ENCODE peak calls at places on chromosome 14, in six cellular contexts. G is tibial nerve; A is hepatocyte; O is HCT116; T is CD4-positive, alpha-beta T cell; F is heart right ventricle. J is an unnamed sample.
A peak's percentile ranks its signal among the peaks of the same experiment; 100 is the strongest.

GRCh38 chr14:57748279-57748678 is 117.6 kb downstream of the SLC35F4 start:
- DNase-seq in A (no peak), F (no peak), T (no peak), O (no peak), G (no peak), J (no peak)

GRCh38 chr14:30291216-30291615 is 267.7 kb upstream of the G2E3 start:
- DNase-seq in A (no peak), F (no peak), T (no peak), G (no peak), O (no peak), J (no peak)

GRCh38 chr14:106021832-106022231 is 495.4 kb downstream of the TMEM121 start:
- DNase-seq in A (no peak), F (no peak), G (no peak), O (no peak), T (no peak), J (no peak)

GRCh38 chr14:37889087-37889486 is 293.7 kb downstream of the TTC6 start:
- DNase-seq in F (no peak), G (no peak), T (no peak), A (no peak), O (no peak), J (no peak)

GRCh38 chr14:23602181-23603095 is 23.8 kb upstream of the JPH4 start:
- DNase-seq in O (no peak), G (no peak), F (no peak), T (no peak), A (no peak), J (no peak)

GRCh38 chr14:53151867-53152626 is 1.1 kb downstream of the DDHD1 start:
- DNase-seq in A (peak; percentile 71), O (peak; percentile 34), F (peak; percentile 55), T (peak; percentile 40), G (peak; percentile 24), J (no peak)

GRCh38 chr14:46048127-46048526 is 603.5 kb downstream of the RPL10L start:
- DNase-seq in F (no peak), T (no peak), A (peak; percentile 40), O (peak; percentile 39), G (no peak), J (peak; percentile 50)

GRCh38 chr14:99276482-99276881 is 4.5 kb upstream of the BCL11B start:
- DNase-seq in F (no peak), G (no peak), A (no peak), O (no peak), T (no peak), J (no peak)

GRCh38 chr14:95361373-95362179 is 41.9 kb upstream of the CLMN start:
- DNase-seq in T (no peak), A (peak; percentile 52), F (peak; percentile 49), G (no peak), O (peak; percentile 24), J (no peak)

GRCh38 chr14:103058209-103059055 is 1.1 kb upstream of the CDC42BPB start:
- DNase-seq in F (no peak), O (no peak), A (peak; percentile 25), G (no peak), T (no peak), J (no peak)

GRCh38 chr14:74841230-74842207 is 34.4 kb downstream of the PROX2 start:
- DNase-seq in O (no peak), T (no peak), G (no peak), F (no peak), A (no peak), J (no peak)

GRCh38 chr14:23366163-23366921 is 1.4 kb upstream of the EFS start:
- DNase-seq in F (peak; percentile 79), O (no peak), G (peak; percentile 62), T (no peak), A (peak; percentile 87), J (no peak)

GRCh38 chr14:49940805-49941421 is 48.0 kb downstream of the ARF6 start:
- DNase-seq in F (no peak), T (peak; percentile 10), O (no peak), A (no peak), G (no peak), J (no peak)

GRCh38 chr14:89004195-89004594 is 179.7 kb downstream of the TTC8 start:
- DNase-seq in T (no peak), A (peak; percentile 46), O (no peak), G (no peak), F (no peak), J (no peak)

GRCh38 chr14:96598332-96598928 is 96.2 kb downstream of the PAPOLA start:
- DNase-seq in G (no peak), F (no peak), T (no peak), O (no peak), A (no peak), J (no peak)

GRCh38 chr14:28759056-28759657 is 7.4 kb upstream of the FOXG1 start:
- DNase-seq in A (no peak), G (no peak), T (no peak), O (no peak), F (no peak), J (no peak)

GRCh38 chr14:28756896-28757570 is 9.6 kb upstream of the FOXG1 start:
- DNase-seq in O (no peak), T (no peak), F (no peak), A (peak; percentile 64), G (no peak), J (no peak)

GRCh38 chr14:28755930-28756895 is 10.4 kb upstream of the FOXG1 start:
- DNase-seq in A (no peak), O (no peak), G (no peak), T (no peak), F (no peak), J (no peak)

GRCh38 chr14:28758253-28758915 is 8.2 kb upstream of the FOXG1 start:
- DNase-seq in T (no peak), F (no peak), A (no peak), O (no peak), G (no peak), J (no peak)

GRCh38 chr14:28757790-28758189 is 8.8 kb upstream of the FOXG1 start:
- DNase-seq in T (no peak), F (no peak), A (no peak), G (no peak), O (no peak), J (no peak)
- H3K27me3 ChIP-seq in T (peaks cover 75% of the 10 kb centered on the region), F (peaks cover 100% of the 10 kb centered on the region), A (peaks cover 84% of the 10 kb centered on the region), G (peaks cover 3% of the 10 kb centered on the region), O (no peaks in the 10 kb centered on the region), J (peaks cover 79% of the 10 kb centered on the region)

GRCh38 chr14:101050901-101051490 is 147.5 kb upstream of the RTL1 start:
- DNase-seq in O (no peak), T (no peak), A (no peak), G (no peak), F (no peak), J (no peak)

GRCh38 chr14:101048766-101049165 is 145.2 kb upstream of the RTL1 start:
- DNase-seq in A (no peak), O (no peak), T (no peak), G (no peak), F (no peak), J (no peak)

GRCh38 chr14:101049942-101050341 is 146.4 kb upstream of the RTL1 start:
- DNase-seq in G (no peak), A (no peak), T (no peak), O (no peak), F (no peak), J (no peak)

GRCh38 chr14:101047326-101047725 is 143.8 kb upstream of the RTL1 start:
- DNase-seq in F (no peak), G (no peak), O (no peak), T (no peak), A (no peak), J (no peak)

DNA sequence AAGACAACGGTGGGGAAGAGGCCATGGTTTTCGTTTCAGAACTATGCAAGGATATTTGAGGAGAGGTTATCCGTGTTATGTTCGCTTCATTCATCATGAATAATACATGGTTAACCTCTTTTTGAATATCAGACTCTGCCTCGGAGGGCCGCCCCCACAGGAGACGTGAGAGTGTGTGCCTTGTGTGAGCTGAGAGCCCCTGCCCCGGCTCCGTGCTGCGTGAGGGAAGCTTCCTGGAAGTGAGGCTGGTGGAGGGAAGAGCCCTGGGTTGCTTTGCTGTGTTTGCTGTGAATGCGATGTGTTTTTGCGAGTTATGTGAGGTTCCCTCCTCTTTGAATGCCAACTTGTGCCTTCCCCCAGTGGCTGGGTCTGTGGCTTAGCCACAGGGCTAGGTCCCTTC is 146.0 kb upstream of the RTL1 start:
- DNase-seq in A (no peak), O (no peak), T (no peak), F (no peak), G (no peak), J (no peak)
- H3K27me3 ChIP-seq in A (no peaks in the 10 kb centered on the region), O (no peaks in the 10 kb centered on the region), T (no peaks in the 10 kb centered on the region), F (no peaks in the 10 kb centered on the region), G (no peaks in the 10 kb centered on the region), J (no peaks in the 10 kb centered on the region)

GRCh38 chr14:55850803-55851202 is 267.4 kb upstream of the PELI2 start:
- DNase-seq in F (no peak), O (no peak), A (no peak), T (no peak), G (no peak), J (no peak)
- H3K27me3 ChIP-seq in F (no peaks in the 10 kb centered on the region), O (no peaks in the 10 kb centered on the region), A (no peaks in the 10 kb centered on the region), T (no peaks in the 10 kb centered on the region), G (no peaks in the 10 kb centered on the region), J (no peaks in the 10 kb centered on the region)

GRCh38 chr14:91354979-91355685 is 62.5 kb downstream of the CCDC88C start:
- DNase-seq in O (no peak), T (no peak), F (no peak), A (no peak), G (no peak), J (peak; percentile 55)
- H3K27me3 ChIP-seq in O (no peaks in the 10 kb centered on the region), T (no peaks in the 10 kb centered on the region), F (peaks cover 9% of the 10 kb centered on the region), A (no peaks in the 10 kb centered on the region), G (no peaks in the 10 kb centered on the region), J (no peaks in the 10 kb centered on the region)

GRCh38 chr14:28761438-28762289 is 4.9 kb upstream of the FOXG1 start:
- DNase-seq in O (no peak), A (no peak), T (no peak), F (no peak), G (no peak), J (no peak)

GRCh38 chr14:28762949-28763313 is 3.7 kb upstream of the FOXG1 start:
- DNase-seq in F (no peak), O (no peak), A (no peak), G (no peak), T (no peak), J (no peak)

GRCh38 chr14:28760431-28760996 is 6.1 kb upstream of the FOXG1 start:
- DNase-seq in T (no peak), F (no peak), O (no peak), A (no peak), G (no peak), J (no peak)

GRCh38 chr14:28763914-28764848 is 2.4 kb upstream of the FOXG1 start:
- DNase-seq in F (no peak), A (no peak), O (no peak), G (no peak), T (no peak), J (no peak)

GRCh38 chr14:28762290-28762948 is 4.2 kb upstream of the FOXG1 start:
- DNase-seq in A (no peak), T (no peak), G (no peak), F (no peak), O (no peak), J (no peak)
- H3K27me3 ChIP-seq in A (peaks cover 92% of the 10 kb centered on the region), T (peaks cover 85% of the 10 kb centered on the region), G (peaks cover 3% of the 10 kb centered on the region), F (peaks cover 94% of the 10 kb centered on the region), O (no peaks in the 10 kb centered on the region), J (peaks cover 68% of the 10 kb centered on the region)

J was measured in iPS DF 6.9.